ENCODE peak calls at places on chromosomes 12 and 14, in five cellular contexts. D, A, W, S and O are unnamed samples.

GRCh38 chr14:94059998-94060397 is 21.0 kb downstream of the DDX24 start:
- DNase-seq in D (no peak), S (no peak), W (no peak), A (no peak), O (no peak)

GRCh38 chr12:51823875-51824565 is 24.5 kb downstream of the FIGNL2 start:
- DNase-seq in D (peak), A (no peak), W (peak), S (peak), O (no peak)

GRCh38 chr14:78917462-78917861 is 747.3 kb downstream of the NRXN3 start:
- DNase-seq in S (peak), A (no peak), W (peak), D (no peak), O (no peak)

GRCh38 chr12:93302331-93303229 is 75.1 kb upstream of the NUDT4 start:
- DNase-seq in W (peak), A (no peak), S (no peak), D (no peak), O (no peak)

GRCh38 chr12:6768385-6769002 is 2.3 kb downstream of the PTMS start:
- DNase-seq in D (no peak), A (no peak), W (peak), S (peak), O (no peak)

GRCh38 chr12:13024151-13024946 is 19.8 kb upstream of the FAM234B start:
- DNase-seq in W (peak), S (no peak), D (no peak), A (no peak), O (no peak)

GRCh38 chr12:55997535-55997859 is 421 bp downstream of the SUOX start:
- DNase-seq in W (no peak), A (no peak), S (no peak), D (no peak), O (no peak)

GRCh38 chr14:75563931-75564330 is 14.5 kb upstream of the FLVCR2 start:
- DNase-seq in D (no peak), S (no peak), W (no peak), A (no peak), O (no peak)

GRCh38 chr14:44995196-44995595 is 33.2 kb downstream of the TOGARAM1 start:
- DNase-seq in A (no peak), D (no peak), S (no peak), W (no peak), O (no peak)

GRCh38 chr14:72701610-72702009 is 192.3 kb downstream of the DPF3 start:
- DNase-seq in D (no peak), S (no peak), A (no peak), W (no peak), O (no peak)

GRCh38 chr14:68951051-68951797 is 27.9 kb downstream of the ACTN1 start:
- DNase-seq in W (peak), A (no peak), S (peak), D (peak), O (peak)

GRCh38 chr14:80872645-80873044 is 68.9 kb downstream of the CEP128 start:
- DNase-seq in W (peak), S (no peak), A (no peak), D (no peak), O (no peak)

GRCh38 chr12:123942277-123942653 is 30.4 kb downstream of the CCDC92 start:
- DNase-seq in D (no peak), S (peak), A (no peak), W (peak), O (no peak)

GRCh38 chr12:115176741-115177400 is 492.9 kb upstream of the TBX3 start:
- DNase-seq in S (peak), W (peak), D (no peak), A (no peak), O (no peak)

GRCh38 chr12:53468286-53468685 is 16.4 kb downstream of the PCBP2 start:
- DNase-seq in D (no peak), S (no peak), A (no peak), W (no peak), O (no peak)

GRCh38 chr12:75560167-75560566 is 48.8 kb upstream of the KRR1 start:
- DNase-seq in W (peak), D (peak), S (peak), A (no peak), O (no peak)

GRCh38 chr14:95488376-95489162 is 27.9 kb downstream of the SYNE3 start:
- DNase-seq in A (no peak), W (no peak), S (no peak), D (no peak), O (peak)

GRCh38 chr12:6570264-6570887 is 2.3 kb upstream of the NOP2 start:
- DNase-seq in A (no peak), S (peak), W (peak), D (no peak), O (peak)

GRCh38 chr12:50066402-50066801 is 9.0 kb downstream of the ASIC1 start:
- DNase-seq in S (no peak), W (peak), D (no peak), A (no peak), O (no peak)

GRCh38 chr12:113465808-113466769 is 5.6 kb downstream of the LHX5 start:
- DNase-seq in D (no peak), S (no peak), W (no peak), A (no peak), O (no peak)

GRCh38 chr12:2643736-2644135 is 151.0 kb upstream of the FKBP4 start:
- DNase-seq in A (no peak), D (no peak), S (no peak), W (no peak), O (no peak)

GRCh38 chr12:107903377-107904061 is 129.0 kb downstream of the ASCL4 start:
- DNase-seq in W (no peak), A (no peak), S (no peak), D (peak), O (peak)

GRCh38 chr14:51180577-51180976 is 59.5 kb upstream of the TMX1 start:
- DNase-seq in A (no peak), W (no peak), S (no peak), D (no peak), O (no peak)

GRCh38 chr12:111227476-111228420 is 141.1 kb downstream of the PHETA1 start:
- DNase-seq in A (no peak), D (no peak), S (no peak), W (no peak), O (no peak)

GRCh38 chr12:103421402-103421801 is 74.4 kb downstream of the C12orf42 start:
- DNase-seq in W (no peak), S (no peak), A (no peak), D (no peak), O (no peak)

GRCh38 chr12:6507102-6507998 is 13.4 kb downstream of the NCAPD2 start:
- DNase-seq in D (no peak), A (no peak), S (peak), W (peak), O (no peak)

GRCh38 chr12:21323736-21324135 is 11.0 kb downstream of the SLCO1A2 start:
- DNase-seq in A (no peak), D (no peak), S (no peak), W (no peak), O (no peak)

GRCh38 chr12:53989227-53990113 is 4.5 kb downstream of the HOXC10 start:
- DNase-seq in S (peak), A (no peak), W (peak), D (peak), O (no peak)

GRCh38 chr14:102500190-102500661 is 9.3 kb downstream of the ANKRD9 start:
- DNase-seq in W (peak), A (no peak), D (no peak), S (no peak), O (no peak)

GRCh38 chr12:14540801-14541462 is 26.8 kb downstream of the PLBD1 start:
- DNase-seq in D (no peak), A (no peak), W (no peak), S (no peak), O (no peak)